ENCODE peak calls at places on chromosomes 5 and 9, in four cellular contexts. K is astrocyte, L is fibroblast of mammary gland, W is BJ. N is an unnamed sample.

GRCh38 chr9:72065076-72065475 is 4.7 kb upstream of the C9orf57 start:
- DNase-seq in K (no peak), L (peak; percentile 68), W (no peak), N (peak; percentile 31)

GRCh38 chr5:586751-587285 is 25.3 kb upstream of the CEP72 start:
- DNase-seq in K (no peak), L (no peak), W (no peak), N (no peak)

GRCh38 chr5:56908942-56909293 is 478 bp upstream of the SETD9 start:
- DNase-seq in K (no peak), L (no peak), W (no peak), N (no peak)

GRCh38 chr5:141338538-141339306 is at the start of gene PCDHGA2:
- DNase-seq in K (peak; percentile 28), L (peak; percentile 68), W (no peak), N (peak; percentile 76)

GRCh38 chr5:118984602-118985001 is 3.7 kb downstream of the DTWD2 start:
- DNase-seq in K (peak; percentile 78), L (peak; percentile 38), W (peak; percentile 63), N (peak; percentile 16)

GRCh38 chr9:91162784-91163440 is 198.8 kb downstream of the AUH start:
- DNase-seq in K (peak; percentile 20), L (no peak), W (no peak), N (no peak)

GRCh38 chr5:75028090-75028489 is 24.3 kb downstream of the GCNT4 start:
- DNase-seq in K (no peak), L (no peak), W (no peak), N (no peak)

GRCh38 chr9:105637787-105638395 is 24.4 kb upstream of the TAL2 start:
- DNase-seq in K (no peak), L (peak; percentile 14), W (no peak), N (no peak)

GRCh38 chr5:39476466-39477215 is 51.9 kb upstream of the DAB2 start:
- DNase-seq in K (peak; percentile 78), L (peak; percentile 87), W (peak; percentile 68), N (peak; percentile 89)

GRCh38 chr9:32300373-32300772 is 84.1 kb upstream of the ACO1 start:
- DNase-seq in K (no peak), L (no peak), W (no peak), N (no peak)

GRCh38 chr9:75210215-75210614 is 121.9 kb downstream of the OSTF1 start:
- DNase-seq in K (no peak), L (no peak), W (no peak), N (no peak)

GRCh38 chr9:105318729-105319513 is 74.5 kb downstream of the SLC44A1 start:
- DNase-seq in K (no peak), L (no peak), W (no peak), N (no peak)

GRCh38 chr9:27924502-27924901 is 351.2 kb upstream of the C9orf72 start:
- DNase-seq in K (no peak), L (no peak), W (no peak), N (no peak)

GRCh38 chr9:79664375-79664825 is 92.6 kb downstream of the TLE4 start:
- DNase-seq in K (no peak), L (no peak), W (no peak), N (no peak)

GRCh38 chr5:130109152-130109551 is 204.9 kb downstream of the CHSY3 start:
- DNase-seq in K (no peak), L (peak; percentile 58), W (no peak), N (peak; percentile 71)

GRCh38 chr5:35131723-35132122 is 84.0 kb upstream of the AGXT2 start:
- DNase-seq in K (peak; percentile 31), L (peak; percentile 65), W (no peak), N (no peak)

GRCh38 chr9:97480749-97481148 is 20.7 kb upstream of the TMOD1 start:
- DNase-seq in K (no peak), L (peak; percentile 26), W (peak; percentile 27), N (no peak)

GRCh38 chr9:114141553-114142548 is 13.5 kb upstream of the COL27A1 start:
- DNase-seq in K (peak; percentile 20), L (peak; percentile 67), W (no peak), N (peak; percentile 11)

GRCh38 chr9:123562844-123563346 is 206.9 kb downstream of the CRB2 start:
- DNase-seq in K (peak; percentile 99), L (peak; percentile 96), W (peak; percentile 84), N (peak; percentile 68)

GRCh38 chr9:2872941-2873323 is 29.0 kb upstream of the PUM3 start:
- DNase-seq in K (no peak), L (no peak), W (no peak), N (no peak)

GRCh38 chr9:136619742-136620440 is 42.8 kb upstream of the EGFL7 start:
- DNase-seq in K (no peak), L (no peak), W (no peak), N (no peak)

GRCh38 chr9:96140401-96141180 is 161.4 kb downstream of the HSD17B3 start:
- DNase-seq in K (no peak), L (no peak), W (no peak), N (no peak)

GRCh38 chr9:120299785-120300184 is 280.2 kb downstream of the CDK5RAP2 start:
- DNase-seq in K (no peak), L (peak; percentile 18), W (no peak), N (no peak)

GRCh38 chr5:150514708-150515211 is 6.8 kb downstream of the NDST1 start:
- DNase-seq in K (peak; percentile 69), L (peak; percentile 62), W (no peak), N (peak; percentile 63)

GRCh38 chr5:111735829-111736228 is 21.2 kb downstream of the NREP start:
- DNase-seq in K (peak; percentile 96), L (peak; percentile 98), W (peak; percentile 76), N (peak; percentile 88)

GRCh38 chr5:52262844-52263243 is 524.9 kb upstream of the ITGA1 start:
- DNase-seq in K (no peak), L (no peak), W (no peak), N (no peak)

GRCh38 chr5:149831492-149831891 is 101.4 kb downstream of the PPARGC1B start:
- DNase-seq in K (no peak), L (peak; percentile 48), W (no peak), N (peak; percentile 39)

GRCh38 chr5:7927466-7928375 is 58.8 kb downstream of the MTRR start:
- DNase-seq in K (peak; percentile 14), L (peak; percentile 66), W (no peak), N (peak; percentile 66)

GRCh38 chr5:54764691-54765090 is 220.7 kb downstream of the ESM1 start:
- DNase-seq in K (no peak), L (peak; percentile 51), W (no peak), N (peak; percentile 32)

GRCh38 chr9:38027714-38028113 is 41.3 kb downstream of the SHB start:
- DNase-seq in K (no peak), L (no peak), W (no peak), N (no peak)

GRCh38 chr9:95091971-95092320 is 225.6 kb downstream of the FANCC start:
- DNase-seq in K (peak; percentile 89), L (peak; percentile 23), W (no peak), N (peak; percentile 33)

GRCh38 chr9:81474125-81474524 is 215.2 kb downstream of the TLE1 start:
- DNase-seq in K (no peak), L (no peak), W (no peak), N (no peak)

GRCh38 chr5:14270212-14270702 is 127.1 kb downstream of the TRIO start:
- DNase-seq in K (peak; percentile 54), L (peak; percentile 74), W (no peak), N (peak; percentile 79)

DNA sequence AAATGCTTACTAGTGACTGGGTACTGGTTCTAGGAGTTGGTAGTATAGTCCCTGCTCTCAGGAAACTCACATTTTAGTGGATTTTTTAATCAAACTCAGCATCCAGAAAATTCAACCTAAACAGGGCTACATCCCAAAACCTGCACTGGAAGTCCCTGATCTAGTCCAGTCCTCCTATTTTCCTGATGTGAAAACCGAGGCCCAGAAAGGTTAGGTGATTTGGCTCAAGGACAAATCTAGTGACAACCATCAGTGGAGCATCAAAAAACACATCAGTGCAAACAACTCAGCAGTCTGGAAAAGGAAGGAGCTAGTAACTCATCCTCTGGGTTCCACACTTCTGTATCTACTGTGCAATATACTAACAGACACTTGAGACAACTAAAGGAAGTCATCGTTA is 38.2 kb downstream of the SERINC5 start:
- DNase-seq in K (no peak), L (no peak), W (no peak), N (no peak)
- H3K4me3 ChIP-seq in K (no peak overlapping the region), L (no peak overlapping the region), W (no peak overlapping the region), N (no peak overlapping the region)

GRCh38 chr5:22627029-22627428 is 226.1 kb downstream of the CDH12 start:
- DNase-seq in K (no peak), L (no peak), W (no peak), N (no peak)

GRCh38 chr5:22631683-22632082 is 221.5 kb downstream of the CDH12 start:
- DNase-seq in K (no peak), L (no peak), W (no peak), N (no peak)
- TF ChIP-seq CTCF in K (no peak), L (no peak), W (no peak), N (no peak)

DNA sequence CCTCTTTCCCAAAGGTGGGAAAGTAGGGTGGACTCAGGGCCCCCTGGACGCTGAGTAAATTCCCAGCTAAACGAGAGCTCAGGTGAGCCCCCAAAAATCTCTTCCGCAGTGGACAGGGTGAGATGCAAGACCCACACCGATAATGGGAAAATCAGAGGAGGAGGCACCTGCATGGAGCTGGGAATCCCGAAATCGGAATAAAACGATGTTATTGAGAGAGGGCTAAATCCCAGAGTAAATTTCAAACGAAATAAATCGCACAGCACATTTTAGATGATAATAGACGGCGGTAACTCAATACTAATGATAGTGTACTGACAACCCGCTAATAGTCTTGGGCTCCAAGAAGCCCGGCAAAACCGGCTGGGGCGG is 3.0 kb upstream of the BARHL1 start:
- DNase-seq in K (no peak), L (no peak), W (no peak), N (no peak)
- H3K4me3 ChIP-seq in K (no peak overlapping the region), L (no peak overlapping the region), W (no peak overlapping the region), N (no peak overlapping the region)

GRCh38 chr5:173919443-173919842 is 31.3 kb downstream of the CPEB4 start:
- DNase-seq in K (no peak), L (no peak), W (no peak), N (peak; percentile 35)

GRCh38 chr5:173916233-173916632 is 28.1 kb downstream of the CPEB4 start:
- DNase-seq in K (no peak), L (no peak), W (no peak), N (no peak)

GRCh38 chr5:173915310-173916005 is 27.3 kb downstream of the CPEB4 start:
- DNase-seq in K (no peak), L (no peak), W (no peak), N (no peak)

GRCh38 chr5:173920024-173920753 is 32.0 kb downstream of the CPEB4 start:
- DNase-seq in K (peak; percentile 31), L (no peak), W (no peak), N (peak; percentile 31)

DNA sequence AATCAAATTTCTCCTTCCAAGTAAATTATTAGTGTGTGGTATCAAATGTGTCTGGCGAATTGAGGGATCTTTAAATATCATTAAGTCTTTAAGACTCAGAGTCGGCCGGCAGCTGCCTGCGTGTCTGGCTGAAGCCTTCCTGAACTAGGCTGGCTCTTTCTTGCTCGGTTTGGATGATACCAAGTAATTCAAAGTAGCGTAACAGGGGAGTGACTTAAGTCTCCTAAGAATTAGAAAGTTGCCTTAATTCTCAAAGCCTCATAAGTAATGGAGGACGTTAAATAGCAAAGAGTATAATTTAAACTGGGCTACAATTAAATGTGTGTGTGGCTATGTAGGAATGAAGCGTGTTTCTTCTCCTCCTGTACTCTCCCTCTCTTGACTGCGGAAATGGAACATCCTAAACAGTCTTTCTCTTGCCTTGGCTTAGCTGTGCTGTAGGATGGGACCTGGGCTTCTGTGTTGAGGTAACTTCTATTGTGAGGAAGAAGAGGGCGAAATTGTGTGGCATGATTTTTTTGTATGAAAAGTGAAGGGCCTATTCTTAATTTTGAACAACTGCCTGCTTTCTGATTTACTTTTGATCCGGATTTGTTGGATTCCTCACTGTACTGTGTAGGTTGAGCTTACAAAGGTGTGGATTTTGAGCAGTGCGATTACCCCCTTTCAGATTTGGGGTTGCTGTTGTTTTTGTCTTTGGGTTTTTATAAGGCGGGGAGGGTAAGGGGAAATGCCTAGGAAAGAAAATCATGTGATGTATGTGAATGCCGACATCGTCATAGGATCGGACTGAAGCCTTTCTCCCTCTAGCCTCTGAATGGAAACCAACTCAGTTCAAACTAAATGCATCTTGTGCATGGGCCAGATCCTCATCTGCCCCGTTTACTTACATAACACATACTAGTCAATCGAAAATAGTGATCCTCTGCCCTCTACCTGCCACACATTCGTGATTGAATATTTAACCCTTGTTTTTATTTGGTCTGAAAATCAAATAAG is 29.9 kb downstream of the CPEB4 start:
- DNase-seq in K (peak; percentile 91), L (peak; percentile 87), W (peak; percentile 51), N (peak; percentile 88)
- TF ChIP-seq CTCF in K (no peak), L (no peak), W (no peak), N (no peak)

N was measured in fibroblast of pulmonary artery.